ENCODE peak calls at places on chromosomes 7 and 10, in ten cellular contexts. One of them, this sample, is unnamed.

GRCh38 chr7:22700559-22701002 is 26.4 kb upstream of the IL6 start:
- DNase-seq in stimulated activated CD4-positive, alpha-beta T cell treated with anti-CD3 and anti-CD28 coated beads, Interleukin-2, amount 100 ng/mL, for 4 hours: no peak
- DNase-seq in upper lobe of right lung: no peak
- DNase-seq in mucosa of descending colon: no peak
- DNase-seq in Right ventricle myocardium superior: no peak
- DNase-seq in C1 segment of cervical spinal cord: no peak
- DNase-seq in astrocyte of the spinal cord: peak; percentile 53
- DNase-seq in small intestine: no peak
- DNase-seq in left cardiac atrium: no peak
- DNase-seq in spleen: no peak
- DNase-seq in this sample: peak; percentile 76

GRCh38 chr10:93478873-93479272 is 3.3 kb downstream of the MYOF start:
- DNase-seq in C1 segment of cervical spinal cord: no peak
- DNase-seq in left cardiac atrium: no peak
- DNase-seq in upper lobe of right lung: no peak
- DNase-seq in spleen: no peak
- DNase-seq in Right ventricle myocardium superior: no peak
- DNase-seq in mucosa of descending colon: no peak
- DNase-seq in small intestine: no peak
- DNase-seq in astrocyte of the spinal cord: no peak
- DNase-seq in stimulated activated CD4-positive, alpha-beta T cell treated with anti-CD3 and anti-CD28 coated beads, Interleukin-2, amount 100 ng/mL, for 4 hours: no peak
- DNase-seq in this sample: no peak

GRCh38 chr7:13197501-13197900 is 510.1 kb downstream of the ARL4A start:
- DNase-seq in Right ventricle myocardium superior: no peak
- DNase-seq in mucosa of descending colon: no peak
- DNase-seq in left cardiac atrium: no peak
- DNase-seq in C1 segment of cervical spinal cord: no peak
- DNase-seq in upper lobe of right lung: no peak
- DNase-seq in spleen: no peak
- DNase-seq in small intestine: no peak
- DNase-seq in stimulated activated CD4-positive, alpha-beta T cell treated with anti-CD3 and anti-CD28 coated beads, Interleukin-2, amount 100 ng/mL, for 4 hours: no peak
- DNase-seq in astrocyte of the spinal cord: peak; percentile 32
- DNase-seq in this sample: peak; percentile 58

GRCh38 chr7:139603282-139603681 is 79.8 kb downstream of the CLEC2L start:
- DNase-seq in stimulated activated CD4-positive, alpha-beta T cell treated with anti-CD3 and anti-CD28 coated beads, Interleukin-2, amount 100 ng/mL, for 4 hours: no peak
- DNase-seq in spleen: no peak
- DNase-seq in left cardiac atrium: no peak
- DNase-seq in C1 segment of cervical spinal cord: no peak
- DNase-seq in upper lobe of right lung: no peak
- DNase-seq in mucosa of descending colon: no peak
- DNase-seq in astrocyte of the spinal cord: no peak
- DNase-seq in small intestine: no peak
- DNase-seq in Right ventricle myocardium superior: no peak
- DNase-seq in this sample: no peak

GRCh38 chr7:132500727-132501410 is 75.4 kb downstream of the PLXNA4 start:
- DNase-seq in stimulated activated CD4-positive, alpha-beta T cell treated with anti-CD3 and anti-CD28 coated beads, Interleukin-2, amount 100 ng/mL, for 4 hours: no peak
- DNase-seq in mucosa of descending colon: peak; percentile 42
- DNase-seq in astrocyte of the spinal cord: peak; percentile 62
- DNase-seq in spleen: peak; percentile 55
- DNase-seq in small intestine: peak; percentile 48
- DNase-seq in C1 segment of cervical spinal cord: no peak
- DNase-seq in left cardiac atrium: peak; percentile 90
- DNase-seq in upper lobe of right lung: no peak
- DNase-seq in Right ventricle myocardium superior: peak; percentile 75
- DNase-seq in this sample: peak; percentile 69

GRCh38 chr10:123911866-123912265 is 20.3 kb upstream of the CPXM2 start:
- DNase-seq in left cardiac atrium: no peak
- DNase-seq in C1 segment of cervical spinal cord: no peak
- DNase-seq in mucosa of descending colon: no peak
- DNase-seq in stimulated activated CD4-positive, alpha-beta T cell treated with anti-CD3 and anti-CD28 coated beads, Interleukin-2, amount 100 ng/mL, for 4 hours: no peak
- DNase-seq in astrocyte of the spinal cord: no peak
- DNase-seq in upper lobe of right lung: no peak
- DNase-seq in spleen: no peak
- DNase-seq in Right ventricle myocardium superior: no peak
- DNase-seq in small intestine: no peak
- DNase-seq in this sample: no peak

GRCh38 chr7:50266893-50267386 is 37.6 kb upstream of the IKZF1 start:
- DNase-seq in astrocyte of the spinal cord: no peak
- DNase-seq in small intestine: peak; percentile 65
- DNase-seq in stimulated activated CD4-positive, alpha-beta T cell treated with anti-CD3 and anti-CD28 coated beads, Interleukin-2, amount 100 ng/mL, for 4 hours: peak; percentile 69
- DNase-seq in left cardiac atrium: no peak
- DNase-seq in Right ventricle myocardium superior: peak; percentile 47
- DNase-seq in upper lobe of right lung: peak; percentile 72
- DNase-seq in spleen: peak; percentile 92
- DNase-seq in C1 segment of cervical spinal cord: no peak
- DNase-seq in mucosa of descending colon: peak; percentile 56
- DNase-seq in this sample: no peak

GRCh38 chr7:34457329-34457728 is 200.7 kb upstream of the NPSR1 start:
- DNase-seq in Right ventricle myocardium superior: no peak
- DNase-seq in spleen: no peak
- DNase-seq in upper lobe of right lung: no peak
- DNase-seq in mucosa of descending colon: no peak
- DNase-seq in small intestine: no peak
- DNase-seq in C1 segment of cervical spinal cord: no peak
- DNase-seq in stimulated activated CD4-positive, alpha-beta T cell treated with anti-CD3 and anti-CD28 coated beads, Interleukin-2, amount 100 ng/mL, for 4 hours: no peak
- DNase-seq in astrocyte of the spinal cord: no peak
- DNase-seq in left cardiac atrium: no peak
- DNase-seq in this sample: no peak

GRCh38 chr7:149790146-149790548 is 16.8 kb upstream of the ZNF467 start:
- DNase-seq in left cardiac atrium: peak; percentile 63
- DNase-seq in astrocyte of the spinal cord: no peak
- DNase-seq in Right ventricle myocardium superior: peak; percentile 73
- DNase-seq in spleen: peak; percentile 91
- DNase-seq in stimulated activated CD4-positive, alpha-beta T cell treated with anti-CD3 and anti-CD28 coated beads, Interleukin-2, amount 100 ng/mL, for 4 hours: no peak
- DNase-seq in mucosa of descending colon: peak; percentile 35
- DNase-seq in small intestine: no peak
- DNase-seq in C1 segment of cervical spinal cord: peak; percentile 21
- DNase-seq in upper lobe of right lung: peak; percentile 77
- DNase-seq in this sample: no peak

GRCh38 chr10:6624392-6624791 is 44.3 kb upstream of the PRKCQ start:
- DNase-seq in small intestine: no peak
- DNase-seq in spleen: no peak
- DNase-seq in astrocyte of the spinal cord: no peak
- DNase-seq in upper lobe of right lung: no peak
- DNase-seq in mucosa of descending colon: no peak
- DNase-seq in C1 segment of cervical spinal cord: no peak
- DNase-seq in stimulated activated CD4-positive, alpha-beta T cell treated with anti-CD3 and anti-CD28 coated beads, Interleukin-2, amount 100 ng/mL, for 4 hours: no peak
- DNase-seq in Right ventricle myocardium superior: no peak
- DNase-seq in left cardiac atrium: no peak
- DNase-seq in this sample: no peak

GRCh38 chr10:103246328-103246727 is 641 bp downstream of the RPEL1 start:
- DNase-seq in upper lobe of right lung: no peak
- DNase-seq in Right ventricle myocardium superior: no peak
- DNase-seq in mucosa of descending colon: no peak
- DNase-seq in astrocyte of the spinal cord: no peak
- DNase-seq in small intestine: no peak
- DNase-seq in stimulated activated CD4-positive, alpha-beta T cell treated with anti-CD3 and anti-CD28 coated beads, Interleukin-2, amount 100 ng/mL, for 4 hours: no peak
- DNase-seq in spleen: no peak
- DNase-seq in C1 segment of cervical spinal cord: no peak
- DNase-seq in left cardiac atrium: no peak
- DNase-seq in this sample: no peak

GRCh38 chr7:129721139-129721538 is 109.6 kb downstream of the NRF1 start:
- DNase-seq in left cardiac atrium: no peak
- DNase-seq in spleen: no peak
- DNase-seq in astrocyte of the spinal cord: no peak
- DNase-seq in mucosa of descending colon: no peak
- DNase-seq in stimulated activated CD4-positive, alpha-beta T cell treated with anti-CD3 and anti-CD28 coated beads, Interleukin-2, amount 100 ng/mL, for 4 hours: no peak
- DNase-seq in upper lobe of right lung: no peak
- DNase-seq in Right ventricle myocardium superior: no peak
- DNase-seq in small intestine: no peak
- DNase-seq in C1 segment of cervical spinal cord: no peak
- DNase-seq in this sample: no peak

GRCh38 chr7:64113981-64114380 is 68.7 kb downstream of the ZNF727 start:
- DNase-seq in stimulated activated CD4-positive, alpha-beta T cell treated with anti-CD3 and anti-CD28 coated beads, Interleukin-2, amount 100 ng/mL, for 4 hours: no peak
- DNase-seq in C1 segment of cervical spinal cord: no peak
- DNase-seq in spleen: no peak
- DNase-seq in Right ventricle myocardium superior: no peak
- DNase-seq in left cardiac atrium: no peak
- DNase-seq in small intestine: no peak
- DNase-seq in astrocyte of the spinal cord: no peak
- DNase-seq in mucosa of descending colon: no peak
- DNase-seq in upper lobe of right lung: no peak
- DNase-seq in this sample: no peak

GRCh38 chr10:114815751-114816150 is 5.8 kb upstream of the FHIP2A start:
- DNase-seq in small intestine: no peak
- DNase-seq in stimulated activated CD4-positive, alpha-beta T cell treated with anti-CD3 and anti-CD28 coated beads, Interleukin-2, amount 100 ng/mL, for 4 hours: no peak
- DNase-seq in spleen: no peak
- DNase-seq in astrocyte of the spinal cord: no peak
- DNase-seq in upper lobe of right lung: no peak
- DNase-seq in mucosa of descending colon: no peak
- DNase-seq in Right ventricle myocardium superior: no peak
- DNase-seq in left cardiac atrium: no peak
- DNase-seq in C1 segment of cervical spinal cord: no peak
- DNase-seq in this sample: no peak

GRCh38 chr7:50826371-50827172 is 43.9 kb upstream of the GRB10 start:
- DNase-seq in upper lobe of right lung: no peak
- DNase-seq in small intestine: peak; percentile 20
- DNase-seq in C1 segment of cervical spinal cord: no peak
- DNase-seq in left cardiac atrium: no peak
- DNase-seq in mucosa of descending colon: no peak
- DNase-seq in astrocyte of the spinal cord: peak; percentile 90
- DNase-seq in stimulated activated CD4-positive, alpha-beta T cell treated with anti-CD3 and anti-CD28 coated beads, Interleukin-2, amount 100 ng/mL, for 4 hours: no peak
- DNase-seq in spleen: no peak
- DNase-seq in Right ventricle myocardium superior: no peak
- DNase-seq in this sample: peak; percentile 93

GRCh38 chr7:42662862-42663261 is 249.0 kb downstream of the C7orf25 start:
- DNase-seq in small intestine: no peak
- DNase-seq in mucosa of descending colon: no peak
- DNase-seq in stimulated activated CD4-positive, alpha-beta T cell treated with anti-CD3 and anti-CD28 coated beads, Interleukin-2, amount 100 ng/mL, for 4 hours: no peak
- DNase-seq in C1 segment of cervical spinal cord: no peak
- DNase-seq in Right ventricle myocardium superior: no peak
- DNase-seq in upper lobe of right lung: no peak
- DNase-seq in spleen: no peak
- DNase-seq in left cardiac atrium: no peak
- DNase-seq in astrocyte of the spinal cord: no peak
- DNase-seq in this sample: no peak

GRCh38 chr7:759569-759968 is 32.5 kb upstream of the PRKAR1B start:
- DNase-seq in upper lobe of right lung: no peak
- DNase-seq in stimulated activated CD4-positive, alpha-beta T cell treated with anti-CD3 and anti-CD28 coated beads, Interleukin-2, amount 100 ng/mL, for 4 hours: no peak
- DNase-seq in mucosa of descending colon: no peak
- DNase-seq in C1 segment of cervical spinal cord: no peak
- DNase-seq in Right ventricle myocardium superior: no peak
- DNase-seq in small intestine: no peak
- DNase-seq in spleen: peak; percentile 32
- DNase-seq in astrocyte of the spinal cord: no peak
- DNase-seq in left cardiac atrium: no peak
- DNase-seq in this sample: no peak

GRCh38 chr7:151435103-151435916 is 4.6 kb downstream of the CRYGN start:
- DNase-seq in spleen: no peak
- DNase-seq in left cardiac atrium: no peak
- DNase-seq in C1 segment of cervical spinal cord: no peak
- DNase-seq in astrocyte of the spinal cord: no peak
- DNase-seq in upper lobe of right lung: peak; percentile 38
- DNase-seq in stimulated activated CD4-positive, alpha-beta T cell treated with anti-CD3 and anti-CD28 coated beads, Interleukin-2, amount 100 ng/mL, for 4 hours: no peak
- DNase-seq in mucosa of descending colon: no peak
- DNase-seq in small intestine: no peak
- DNase-seq in Right ventricle myocardium superior: no peak
- DNase-seq in this sample: no peak

This sample was measured in fibroblast of lung.